ENCODE peak calls at places on chromosome 14, in eight cellular contexts. Q, Y, D, R, Z, P, S and U are unnamed samples.

GRCh38 chr14:58637391-58638230 is at the start of gene DACT1:
- DNase-seq in Q (peak; percentile 16), Y (peak; percentile 54), D (peak; percentile 93), R (peak; percentile 67), Z (peak; percentile 57), P (no peak), S (peak; percentile 38), U (peak; percentile 94)

GRCh38 chr14:98325761-98326160 is 946.2 kb downstream of the BCL11B start:
- DNase-seq in Q (no peak), Y (no peak), D (no peak), R (no peak), Z (no peak), P (no peak), S (no peak), U (no peak)

GRCh38 chr14:106286697-106287290 is 760.4 kb downstream of the TMEM121 start:
- DNase-seq in Q (no peak), Y (no peak), D (no peak), R (no peak), Z (no peak), P (no peak), S (no peak), U (no peak)

GRCh38 chr14:67417633-67418032 is 5.7 kb upstream of the PLEK2 start:
- DNase-seq in Q (no peak), Y (no peak), D (peak; percentile 12), R (no peak), Z (no peak), P (no peak), S (no peak), U (no peak)

GRCh38 chr14:103141117-103141796 is 18.0 kb downstream of the TNFAIP2 start:
- DNase-seq in Q (peak; percentile 71), Y (peak; percentile 62), D (no peak), R (peak; percentile 41), Z (no peak), P (peak; percentile 91), S (peak; percentile 75), U (peak; percentile 79)

GRCh38 chr14:38992067-38992835 is 110.8 kb downstream of the SEC23A start:
- DNase-seq in Q (no peak), Y (no peak), D (no peak), R (peak; percentile 95), Z (no peak), P (no peak), S (no peak), U (no peak)

GRCh38 chr14:49882826-49883694 is 9.8 kb upstream of the ARF6 start:
- DNase-seq in Q (no peak), Y (no peak), D (no peak), R (no peak), Z (no peak), P (no peak), S (no peak), U (no peak)

GRCh38 chr14:35898217-35898775 is 72.2 kb downstream of the BRMS1L start:
- DNase-seq in Q (no peak), Y (no peak), D (no peak), R (no peak), Z (no peak), P (no peak), S (no peak), U (no peak)

GRCh38 chr14:55794655-55795583 is 214.9 kb downstream of the KTN1 start:
- DNase-seq in Q (no peak), Y (no peak), D (no peak), R (peak; percentile 33), Z (no peak), P (no peak), S (peak; percentile 35), U (no peak)

GRCh38 chr14:50941151-50941550 is 3.1 kb downstream of the PYGL start:
- DNase-seq in Q (no peak), Y (no peak), D (no peak), R (no peak), Z (no peak), P (no peak), S (no peak), U (no peak)

GRCh38 chr14:96624661-96625435 is 122.7 kb downstream of the PAPOLA start:
- DNase-seq in Q (no peak), Y (no peak), D (peak; percentile 72), R (no peak), Z (no peak), P (no peak), S (no peak), U (no peak)

DNA sequence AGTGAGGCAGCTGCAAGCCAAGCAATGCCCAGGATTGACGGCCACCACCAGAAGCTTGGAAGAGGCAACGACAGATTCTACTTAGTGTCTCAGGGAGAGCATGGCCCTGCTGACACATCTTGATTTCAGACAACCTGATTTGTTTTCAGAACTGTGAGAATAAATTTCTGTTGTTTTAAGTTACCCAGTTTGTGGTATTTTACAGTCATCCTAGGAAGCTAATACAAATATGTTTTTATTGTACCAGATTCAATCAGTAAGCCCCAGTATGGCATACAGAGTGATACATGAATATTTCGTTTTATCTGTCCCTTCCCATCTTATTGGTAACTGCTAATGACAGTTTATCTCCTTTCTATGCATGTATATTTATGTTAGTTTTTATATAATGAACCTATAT is 62.3 kb downstream of the SAMD4A start:
- DNase-seq in Q (no peak), Y (no peak), D (no peak), R (no peak), Z (no peak), P (no peak), S (no peak), U (no peak)
- H3K4me1 ChIP-seq in Q (peaks cover 12% of the 10 kb centered on the region), Y (peaks cover 16% of the 10 kb centered on the region), D (peaks cover 10% of the 10 kb centered on the region), R (peaks cover 50% of the 10 kb centered on the region), Z (peaks cover 38% of the 10 kb centered on the region), P (no peaks in the 10 kb centered on the region), S (no peaks in the 10 kb centered on the region), U (peaks cover 10% of the 10 kb centered on the region)

GRCh38 chr14:99624024-99624423 is 20.0 kb upstream of the CCDC85C start:
- DNase-seq in Q (no peak), Y (no peak), D (peak; percentile 53), R (no peak), Z (no peak), P (no peak), S (no peak), U (no peak)
- H3K4me3 ChIP-seq in Q (no peak overlapping the region), Y (no peak overlapping the region), D (no peak overlapping the region), R (no peak overlapping the region), Z (no peak overlapping the region), P (no peak overlapping the region), S (no peak overlapping the region), U (no peak overlapping the region)

DNA sequence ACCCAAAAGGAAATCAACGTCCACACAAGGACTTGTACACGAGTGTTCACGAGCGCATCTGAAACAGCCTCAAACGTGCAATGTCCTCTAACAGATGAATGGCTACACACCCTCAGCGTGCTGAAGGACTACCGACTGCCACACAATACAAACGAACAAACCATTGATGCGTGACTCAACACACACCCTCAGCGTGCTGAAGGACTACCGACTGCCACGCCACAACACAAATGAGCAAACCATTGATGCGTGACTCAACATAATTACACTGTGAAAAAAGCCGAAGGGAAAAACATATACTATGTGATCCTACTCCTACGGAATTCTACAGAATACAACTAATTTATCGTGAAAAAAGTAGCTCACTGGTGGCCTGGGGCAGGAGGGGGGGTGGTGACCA is 25.1 kb upstream of the BTBD6 start:
- DNase-seq in Q (no peak), Y (no peak), D (no peak), R (no peak), Z (no peak), P (no peak), S (no peak), U (peak; percentile 14)
- H3K4me1 ChIP-seq in Q (no peaks in the 10 kb centered on the region), Y (peaks cover 11% of the 10 kb centered on the region), D (no peaks in the 10 kb centered on the region), R (no peaks in the 10 kb centered on the region), Z (no peaks in the 10 kb centered on the region), P (no peaks in the 10 kb centered on the region), S (no peaks in the 10 kb centered on the region), U (no peaks in the 10 kb centered on the region)

GRCh38 chr14:51962678-51963077 is 26.7 kb upstream of the RTRAF start:
- DNase-seq in Q (no peak), Y (no peak), D (no peak), R (peak; percentile 49), Z (no peak), P (no peak), S (no peak), U (no peak)
- H3K4me3 ChIP-seq in Q (no peak overlapping the region), Y (no peak overlapping the region), D (no peak overlapping the region), R (no peak overlapping the region), Z (no peak overlapping the region), P (no peak overlapping the region), S (no peak overlapping the region), U (no peak overlapping the region)

GRCh38 chr14:44963775-44964380 is 1.9 kb downstream of the TOGARAM1 start:
- DNase-seq in Q (no peak), Y (peak; percentile 17), D (no peak), R (peak; percentile 14), Z (no peak), P (peak; percentile 27), S (no peak), U (peak; percentile 45)
- H3K4me1 ChIP-seq in Q (peaks cover 30% of the 10 kb centered on the region), Y (peaks cover 76% of the 10 kb centered on the region), D (peaks cover 5% of the 10 kb centered on the region), R (peaks cover 43% of the 10 kb centered on the region), Z (peaks cover 51% of the 10 kb centered on the region), P (peaks cover 20% of the 10 kb centered on the region), S (peaks cover 41% of the 10 kb centered on the region), U (no peaks in the 10 kb centered on the region)

DNA sequence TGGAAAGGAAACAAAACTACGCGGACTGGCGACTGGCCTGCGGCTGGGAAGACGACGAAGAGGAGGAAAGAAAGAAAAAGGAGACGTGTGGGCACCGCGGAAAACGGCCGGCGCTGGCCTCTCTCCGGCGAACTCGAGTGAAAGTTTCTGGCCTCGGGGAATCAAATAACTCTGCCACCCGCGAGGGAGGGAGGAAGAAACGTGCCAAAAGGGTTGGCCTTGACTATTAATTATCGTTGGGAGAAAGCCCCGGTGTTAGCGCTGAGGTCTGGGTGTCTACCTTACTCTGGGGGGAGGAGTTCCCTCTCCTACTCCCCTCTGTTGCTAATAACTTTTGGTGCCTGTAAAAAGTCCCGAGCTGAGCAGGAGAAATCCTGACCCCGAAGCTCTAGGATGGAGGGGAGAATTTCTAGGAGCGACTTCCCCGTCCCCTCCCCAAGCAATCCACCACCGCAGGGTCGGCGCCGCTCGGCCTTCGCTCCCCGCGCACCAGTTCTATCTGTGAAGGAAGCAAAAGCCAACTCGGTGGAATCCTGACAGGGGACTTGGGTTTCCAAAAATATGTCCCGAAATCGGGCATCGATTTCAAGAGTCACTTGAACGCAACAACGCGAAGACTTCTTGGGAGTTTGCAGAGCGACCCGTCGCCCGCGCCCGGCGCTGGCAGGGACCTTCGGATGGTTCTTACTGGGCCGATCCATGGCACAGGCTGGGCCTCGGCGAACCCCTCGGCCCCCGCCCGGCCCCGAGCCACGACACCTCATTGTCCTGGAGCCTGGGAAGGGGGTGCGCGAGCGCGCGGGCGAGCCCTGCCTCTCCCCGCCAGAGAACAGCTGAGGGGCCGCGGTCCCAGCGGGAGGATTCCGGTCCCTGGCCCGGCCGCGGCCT is 1.7 kb downstream of the OTX2 start:
- DNase-seq in Q (no peak), Y (no peak), D (no peak), R (no peak), Z (no peak), P (no peak), S (no peak), U (no peak)
- H3K4me3 ChIP-seq in Q (no peak overlapping the region), Y (no peak overlapping the region), D (peak overlapping the region; percentile 8), R (no peak overlapping the region), Z (no peak overlapping the region), P (no peak overlapping the region), S (no peak overlapping the region), U (peak overlapping the region; percentile 26)

GRCh38 chr14:61288228-61288627 is 7.1 kb upstream of the TMEM30B start:
- DNase-seq in Q (no peak), Y (no peak), D (no peak), R (no peak), Z (no peak), P (no peak), S (no peak), U (no peak)
- H3K4me1 ChIP-seq in Q (peaks cover 20% of the 10 kb centered on the region), Y (peaks cover 13% of the 10 kb centered on the region), D (no peaks in the 10 kb centered on the region), R (peaks cover 10% of the 10 kb centered on the region), Z (no peaks in the 10 kb centered on the region), P (no peaks in the 10 kb centered on the region), S (peaks cover 28% of the 10 kb centered on the region), U (no peaks in the 10 kb centered on the region)

GRCh38 chr14:46490150-46490769 is 161.3 kb downstream of the RPL10L start:
- DNase-seq in Q (no peak), Y (no peak), D (no peak), R (peak; percentile 55), Z (no peak), P (peak; percentile 8), S (no peak), U (no peak)
- H3K4me3 ChIP-seq in Q (no peak overlapping the region), Y (no peak overlapping the region), D (no peak overlapping the region), R (no peak overlapping the region), Z (no peak overlapping the region), P (no peak overlapping the region), S (no peak overlapping the region), U (no peak overlapping the region)